ENCODE peak calls at places on chromosome 19, in four cellular contexts. B is heart right ventricle, F is Peyer's patch, O is adrenal gland. M is an unnamed sample.

GRCh38 chr19:35730326-35730725 is 11.9 kb downstream of the IGFLR1 start:
- DNase-seq in B (no peak), F (no peak), O (no peak), M (no peak)

GRCh38 chr19:57560049-57560491 is 407 bp upstream of the ZNF550 start:
- DNase-seq in F (no peak), O (peak; percentile 38), B (peak; percentile 49), M (no peak)

GRCh38 chr19:37931941-37932655 is 25.1 kb downstream of the SIPA1L3 start:
- DNase-seq in O (no peak), F (peak; percentile 89), B (peak; percentile 26), M (no peak)

GRCh38 chr19:7658219-7658686 is 10.6 kb upstream of the RETN start:
- DNase-seq in F (peak; percentile 72), O (no peak), B (no peak), M (no peak)

GRCh38 chr19:21134934-21135366 is 6.9 kb upstream of the ZNF431 start:
- DNase-seq in B (no peak), F (no peak), O (no peak), M (no peak)

GRCh38 chr19:38134538-38135149 is 89.4 kb downstream of the DPF1 start:
- DNase-seq in O (no peak), F (peak; percentile 55), B (no peak), M (peak; percentile 57)

GRCh38 chr19:44635581-44636438 is 7.9 kb upstream of the PVR start:
- DNase-seq in O (no peak), B (no peak), F (no peak), M (no peak)

GRCh38 chr19:2810141-2811091 is 9.3 kb upstream of the ZNF554 start:
- DNase-seq in B (no peak), O (no peak), F (no peak), M (no peak)

GRCh38 chr19:3149526-3150505 is 14.0 kb downstream of the GNA15 start:
- DNase-seq in O (no peak), B (no peak), F (no peak), M (no peak)

GRCh38 chr19:49422407-49423277 is 599 bp downstream of the PTH2 start:
- DNase-seq in O (no peak), B (peak; percentile 50), F (no peak), M (peak; percentile 69)

GRCh38 chr19:50983625-50984292 is at the start of gene KLK7:
- DNase-seq in F (no peak), B (no peak), O (no peak), M (no peak)

GRCh38 chr19:38852231-38853044 is 2.7 kb upstream of the HNRNPL start:
- DNase-seq in F (peak; percentile 81), B (no peak), O (peak; percentile 67), M (no peak)

GRCh38 chr19:42229263-42229854 is 9.2 kb downstream of the ZNF526 start:
- DNase-seq in B (no peak), F (no peak), O (no peak), M (no peak)

GRCh38 chr19:9586764-9587163 is 2.5 kb upstream of the ZNF121 start:
- DNase-seq in B (peak; percentile 37), F (peak; percentile 94), O (peak; percentile 56), M (peak; percentile 69)

GRCh38 chr19:15419413-15420025 is 731 bp upstream of the AKAP8L start:
- DNase-seq in F (no peak), B (no peak), O (peak; percentile 72), M (no peak)

GRCh38 chr19:7980635-7981121 is 24.8 kb downstream of the ELAVL1 start:
- DNase-seq in O (no peak), F (no peak), B (no peak), M (no peak)

GRCh38 chr19:18794029-18794313 is 2.9 kb upstream of the COMP start:
- DNase-seq in F (no peak), O (no peak), B (no peak), M (no peak)

GRCh38 chr19:18995804-18996241 is 37.5 kb downstream of the SUGP2 start:
- DNase-seq in O (peak; percentile 74), B (peak; percentile 33), F (peak; percentile 47), M (peak; percentile 71)

GRCh38 chr19:9149976-9150375 is 9.8 kb downstream of the ZNF317 start:
- DNase-seq in F (no peak), O (no peak), B (no peak), M (no peak)

GRCh38 chr19:18972851-18973250 is 31.8 kb upstream of the HOMER3 start:
- DNase-seq in O (no peak), F (no peak), B (no peak), M (no peak)

GRCh38 chr19:6963937-6964336 is 57.3 kb downstream of the MBD3L2B start:
- DNase-seq in F (peak; percentile 56), O (no peak), B (no peak), M (peak; percentile 24)

GRCh38 chr19:16400911-16401675 is 70.7 kb downstream of the EPS15L1 start:
- DNase-seq in O (no peak), B (no peak), F (no peak), M (no peak)

GRCh38 chr19:49881672-49882394 is 4.3 kb downstream of the TBC1D17 start:
- DNase-seq in O (peak; percentile 28), F (no peak), B (peak; percentile 8), M (peak; percentile 54)

GRCh38 chr19:42816901-42817300 is 51.4 kb upstream of the PSG8 start:
- DNase-seq in B (no peak), F (no peak), O (no peak), M (no peak)

GRCh38 chr19:50332264-50333038 is 3.3 kb upstream of the KCNC3 start:
- DNase-seq in B (no peak), O (no peak), F (no peak), M (no peak)

GRCh38 chr19:57776764-57777296 is 7.4 kb downstream of the ZNF586 start:
- DNase-seq in B (no peak), F (no peak), O (no peak), M (no peak)

GRCh38 chr19:49059056-49059455 is 1.5 kb upstream of the CGB7 start:
- DNase-seq in B (no peak), O (no peak), F (no peak), M (no peak)

GRCh38 chr19:28823338-28823961 is 389.5 kb downstream of the UQCRFS1 start:
- DNase-seq in F (no peak), B (no peak), O (no peak), M (no peak)

GRCh38 chr19:2680808-2681207 is 21.7 kb downstream of the GNG7 start:
- DNase-seq in B (no peak), O (no peak), F (peak; percentile 73), M (no peak)

GRCh38 chr19:32576790-32577189 is 4.2 kb upstream of the PDCD5 start:
- DNase-seq in B (no peak), F (no peak), O (no peak), M (no peak)

GRCh38 chr19:32581704-32582164 is 744 bp downstream of the PDCD5 start:
- DNase-seq in F (peak; percentile 51), O (peak; percentile 48), B (peak; percentile 37), M (peak; percentile 34)

GRCh38 chr19:32580901-32581703 is at the start of gene PDCD5:
- DNase-seq in O (peak; percentile 95), F (peak; percentile 98), B (peak; percentile 98), M (peak; percentile 97)

GRCh38 chr19:32580353-32580900 is 563 bp upstream of the PDCD5 start:
- DNase-seq in O (no peak), B (no peak), F (no peak), M (no peak)
- H3K27me3 ChIP-seq in O (no peaks in the 10 kb centered on the region), B (no peaks in the 10 kb centered on the region), F (no peaks in the 10 kb centered on the region), M (no peaks in the 10 kb centered on the region)

DNA sequence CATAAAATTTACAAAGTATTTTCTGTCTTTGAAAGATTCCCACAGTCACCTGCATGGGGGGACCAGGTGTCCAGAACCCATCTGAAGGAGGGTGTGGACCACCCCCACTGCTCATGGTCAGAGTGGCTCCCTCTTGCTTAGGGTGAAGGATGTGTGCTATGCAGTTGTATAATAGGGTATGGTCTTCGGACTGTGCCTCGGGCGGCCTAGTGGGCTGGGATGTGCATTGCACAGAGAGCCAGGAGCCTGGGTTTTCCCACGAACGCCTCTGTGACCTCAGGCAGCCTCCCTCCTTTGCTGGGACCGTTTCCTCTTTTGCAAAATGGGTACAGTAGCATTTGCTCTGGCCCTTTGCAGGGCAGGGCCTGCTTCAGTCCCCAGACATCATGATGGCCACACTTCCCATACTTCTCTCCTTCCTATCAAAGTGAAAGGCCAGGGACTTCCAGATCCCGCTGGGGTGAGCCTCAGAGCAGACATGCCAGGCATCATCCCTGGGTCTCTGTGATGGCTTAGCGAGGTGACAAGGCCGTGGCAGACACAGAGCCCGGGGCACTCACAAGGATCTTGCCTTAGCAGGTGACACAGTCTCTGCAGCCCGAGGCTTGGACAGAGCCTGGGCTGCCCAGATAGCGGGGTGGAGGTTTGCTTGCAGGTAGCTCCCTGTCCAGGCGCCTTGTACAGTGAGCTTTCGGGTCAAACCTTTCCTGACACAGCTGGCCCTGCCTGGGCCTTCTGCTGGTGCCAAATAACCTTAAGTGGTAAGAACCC is 59.4 kb upstream of the ZNF536 start:
- DNase-seq in O (no peak), F (no peak), B (no peak), M (no peak)
- H3K27me3 ChIP-seq in O (no peaks in the 10 kb centered on the region), F (no peaks in the 10 kb centered on the region), B (no peaks in the 10 kb centered on the region), M (no peaks in the 10 kb centered on the region)

GRCh38 chr19:13804830-13805683 is 9.8 kb downstream of the ZSWIM4 start:
- DNase-seq in O (no peak), B (peak; percentile 61), F (no peak), M (peak; percentile 70)
- H3K27me3 ChIP-seq in O (no peaks in the 10 kb centered on the region), B (no peaks in the 10 kb centered on the region), F (no peaks in the 10 kb centered on the region), M (no peaks in the 10 kb centered on the region)

GRCh38 chr19:17549088-17549740 is 6.2 kb upstream of the COLGALT1 start:
- DNase-seq in B (no peak), F (no peak), O (no peak), M (no peak)

GRCh38 chr19:17554968-17555479 is 425 bp upstream of the COLGALT1 start:
- DNase-seq in B (no peak), O (no peak), F (no peak), M (no peak)

GRCh38 chr19:17553256-17553655 is 2.2 kb upstream of the COLGALT1 start:
- DNase-seq in F (peak; percentile 62), B (peak; percentile 43), O (peak; percentile 87), M (peak; percentile 54)

GRCh38 chr19:17548145-17548544 is 7.3 kb upstream of the COLGALT1 start:
- DNase-seq in O (no peak), B (no peak), F (no peak), M (no peak)

DNA sequence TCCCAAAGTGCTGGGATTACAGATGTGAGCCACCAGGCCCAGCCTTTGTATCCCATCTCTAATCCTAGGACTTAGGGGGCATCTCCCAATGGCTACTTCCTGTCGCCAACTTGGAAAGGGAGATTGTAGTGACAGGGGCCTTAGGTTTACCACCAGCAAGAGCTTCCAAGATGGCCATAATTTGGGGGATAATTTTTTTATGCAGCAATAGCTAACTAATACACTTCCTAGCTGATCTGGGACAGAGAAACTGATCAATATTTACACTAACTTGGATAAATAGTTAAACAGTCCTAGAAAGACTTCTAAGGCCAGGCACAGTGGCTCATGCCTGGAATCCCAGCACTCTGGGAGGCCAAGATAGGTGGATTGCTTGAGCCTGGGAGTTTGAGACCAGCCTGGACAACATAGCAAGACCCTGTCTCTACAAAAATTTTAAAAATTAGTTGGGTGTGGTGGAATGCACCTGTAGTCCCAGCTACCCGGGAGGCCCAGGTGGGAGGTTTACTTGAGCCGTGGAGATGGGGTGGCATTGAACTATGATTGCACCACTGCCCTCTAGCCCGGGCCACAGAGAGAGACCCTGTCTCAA is 5.3 kb upstream of the COLGALT1 start:
- DNase-seq in B (no peak), O (no peak), F (no peak), M (no peak)
- H3K27me3 ChIP-seq in B (no peaks in the 10 kb centered on the region), O (no peaks in the 10 kb centered on the region), F (no peaks in the 10 kb centered on the region), M (no peaks in the 10 kb centered on the region)

GRCh38 chr19:47132522-47132852 is 1.9 kb downstream of the SAE1 start:
- DNase-seq in F (no peak), B (no peak), O (no peak), M (no peak)
- H3K27me3 ChIP-seq in F (no peaks in the 10 kb centered on the region), B (no peaks in the 10 kb centered on the region), O (no peaks in the 10 kb centered on the region), M (no peaks in the 10 kb centered on the region)

GRCh38 chr19:730382-730668 is 20.6 kb upstream of the MISP start:
- DNase-seq in F (no peak), B (no peak), O (no peak), M (no peak)
- H3K27me3 ChIP-seq in F (no peaks in the 10 kb centered on the region), B (no peaks in the 10 kb centered on the region), O (no peaks in the 10 kb centered on the region), M (no peaks in the 10 kb centered on the region)

GRCh38 chr19:33810821-33811220 is 14.2 kb downstream of the KCTD15 start:
- DNase-seq in O (no peak), F (no peak), B (no peak), M (no peak)
- H3K27me3 ChIP-seq in O (no peaks in the 10 kb centered on the region), F (no peaks in the 10 kb centered on the region), B (no peaks in the 10 kb centered on the region), M (no peaks in the 10 kb centered on the region)

M was measured in BE2C.